ENCODE peak calls at places on chromosomes 2 and 18, in six cellular contexts. One of them, this sample, is unnamed.

GRCh38 chr2:121362226-121362625 is 77.2 kb upstream of the TFCP2L1 start:
- DNase-seq in transverse colon: no peak
- DNase-seq in IMR-90: no peak
- DNase-seq in psoas muscle: no peak
- DNase-seq in HFF-Myc: no peak
- DNase-seq in MM.1S: no peak
- DNase-seq in this sample: no peak

GRCh38 chr2:46979611-46980010 is 64.0 kb upstream of the MCFD2 start:
- DNase-seq in transverse colon: peak
- DNase-seq in IMR-90: no peak
- DNase-seq in psoas muscle: no peak
- DNase-seq in HFF-Myc: no peak
- DNase-seq in MM.1S: no peak
- DNase-seq in this sample: peak

GRCh38 chr2:181953773-181954537 is 31.7 kb upstream of the PPP1R1C start:
- DNase-seq in transverse colon: peak
- DNase-seq in IMR-90: peak
- DNase-seq in psoas muscle: peak
- DNase-seq in HFF-Myc: peak
- DNase-seq in MM.1S: peak
- DNase-seq in this sample: peak

GRCh38 chr2:241821460-241822263 is 12.7 kb downstream of the NEU4 start:
- DNase-seq in transverse colon: peak
- DNase-seq in IMR-90: no peak
- DNase-seq in psoas muscle: no peak
- DNase-seq in HFF-Myc: no peak
- DNase-seq in MM.1S: no peak
- DNase-seq in this sample: no peak

GRCh38 chr2:5560981-5561380 is 131.2 kb upstream of the SOX11 start:
- DNase-seq in transverse colon: no peak
- DNase-seq in IMR-90: peak
- DNase-seq in psoas muscle: peak
- DNase-seq in HFF-Myc: no peak
- DNase-seq in MM.1S: no peak
- DNase-seq in this sample: no peak

GRCh38 chr2:224775638-224776037 is 59.5 kb upstream of the CCDC195 start:
- DNase-seq in transverse colon: no peak
- DNase-seq in IMR-90: no peak
- DNase-seq in psoas muscle: no peak
- DNase-seq in HFF-Myc: no peak
- DNase-seq in MM.1S: no peak
- DNase-seq in this sample: no peak

GRCh38 chr2:235129856-235130255 is 178.0 kb downstream of the SH3BP4 start:
- DNase-seq in transverse colon: no peak
- DNase-seq in IMR-90: peak
- DNase-seq in psoas muscle: no peak
- DNase-seq in HFF-Myc: no peak
- DNase-seq in MM.1S: no peak
- DNase-seq in this sample: no peak

GRCh38 chr2:157923598-157923997 is 47.5 kb upstream of the ACVR1 start:
- DNase-seq in transverse colon: no peak
- DNase-seq in IMR-90: no peak
- DNase-seq in psoas muscle: no peak
- DNase-seq in HFF-Myc: no peak
- DNase-seq in MM.1S: no peak
- DNase-seq in this sample: no peak

GRCh38 chr2:178927173-178927572 is 120.0 kb upstream of the TTN start:
- DNase-seq in transverse colon: no peak
- DNase-seq in IMR-90: no peak
- DNase-seq in psoas muscle: no peak
- DNase-seq in HFF-Myc: no peak
- DNase-seq in MM.1S: peak
- DNase-seq in this sample: peak

GRCh38 chr2:40690525-40690924 is 238.6 kb upstream of the SLC8A1 start:
- DNase-seq in transverse colon: no peak
- DNase-seq in IMR-90: no peak
- DNase-seq in psoas muscle: no peak
- DNase-seq in HFF-Myc: no peak
- DNase-seq in MM.1S: no peak
- DNase-seq in this sample: no peak

GRCh38 chr2:64080179-64080578 is 61.0 kb upstream of the VPS54 start:
- DNase-seq in transverse colon: no peak
- DNase-seq in IMR-90: no peak
- DNase-seq in psoas muscle: no peak
- DNase-seq in HFF-Myc: no peak
- DNase-seq in MM.1S: no peak
- DNase-seq in this sample: no peak

GRCh38 chr2:24842081-24843050 is 49.1 kb downstream of the CENPO start:
- DNase-seq in transverse colon: no peak
- DNase-seq in IMR-90: no peak
- DNase-seq in psoas muscle: no peak
- DNase-seq in HFF-Myc: no peak
- DNase-seq in MM.1S: no peak
- DNase-seq in this sample: no peak

GRCh38 chr2:154497019-154497418 is 201.5 kb upstream of the KCNJ3 start:
- DNase-seq in transverse colon: no peak
- DNase-seq in IMR-90: no peak
- DNase-seq in psoas muscle: no peak
- DNase-seq in HFF-Myc: no peak
- DNase-seq in MM.1S: no peak
- DNase-seq in this sample: no peak

GRCh38 chr2:112917856-112918255 is 6.9 kb downstream of the IL37 start:
- DNase-seq in transverse colon: no peak
- DNase-seq in IMR-90: no peak
- DNase-seq in psoas muscle: no peak
- DNase-seq in HFF-Myc: no peak
- DNase-seq in MM.1S: no peak
- DNase-seq in this sample: no peak

GRCh38 chr2:164794432-164795231 is 47.0 kb downstream of the COBLL1 start:
- DNase-seq in transverse colon: no peak
- DNase-seq in IMR-90: no peak
- DNase-seq in psoas muscle: no peak
- DNase-seq in HFF-Myc: no peak
- DNase-seq in MM.1S: no peak
- DNase-seq in this sample: no peak

GRCh38 chr2:45826889-45827635 is 175.6 kb downstream of the PRKCE start:
- DNase-seq in transverse colon: peak
- DNase-seq in IMR-90: peak
- DNase-seq in psoas muscle: peak
- DNase-seq in HFF-Myc: peak
- DNase-seq in MM.1S: no peak
- DNase-seq in this sample: no peak

GRCh38 chr18:46250084-46250811 is 146.1 kb downstream of the HAUS1 start:
- DNase-seq in transverse colon: peak
- DNase-seq in IMR-90: peak
- DNase-seq in psoas muscle: no peak
- DNase-seq in HFF-Myc: peak
- DNase-seq in MM.1S: peak
- DNase-seq in this sample: peak

GRCh38 chr18:13520306-13520705 is 206.1 kb downstream of the FAM210A start:
- DNase-seq in transverse colon: no peak
- DNase-seq in IMR-90: no peak
- DNase-seq in psoas muscle: peak
- DNase-seq in HFF-Myc: no peak
- DNase-seq in MM.1S: no peak
- DNase-seq in this sample: no peak

GRCh38 chr2:177332041-177332991 is 60.3 kb upstream of the AGPS start:
- DNase-seq in transverse colon: peak
- DNase-seq in IMR-90: peak
- DNase-seq in psoas muscle: no peak
- DNase-seq in HFF-Myc: peak
- DNase-seq in MM.1S: peak
- DNase-seq in this sample: peak

GRCh38 chr2:66714651-66715050 is 279.7 kb downstream of the MEIS1 start:
- DNase-seq in transverse colon: no peak
- DNase-seq in IMR-90: peak
- DNase-seq in psoas muscle: no peak
- DNase-seq in HFF-Myc: no peak
- DNase-seq in MM.1S: no peak
- DNase-seq in this sample: no peak

GRCh38 chr2:152477347-152478092 is 142.5 kb downstream of the FMNL2 start:
- DNase-seq in transverse colon: no peak
- DNase-seq in IMR-90: peak
- DNase-seq in psoas muscle: no peak
- DNase-seq in HFF-Myc: no peak
- DNase-seq in MM.1S: no peak
- DNase-seq in this sample: no peak

GRCh38 chr2:152472524-152472923 is 137.6 kb downstream of the FMNL2 start:
- DNase-seq in transverse colon: no peak
- DNase-seq in IMR-90: no peak
- DNase-seq in psoas muscle: no peak
- DNase-seq in HFF-Myc: no peak
- DNase-seq in MM.1S: no peak
- DNase-seq in this sample: no peak

GRCh38 chr2:152471499-152471898 is 136.5 kb downstream of the FMNL2 start:
- DNase-seq in transverse colon: no peak
- DNase-seq in IMR-90: no peak
- DNase-seq in psoas muscle: no peak
- DNase-seq in HFF-Myc: no peak
- DNase-seq in MM.1S: no peak
- DNase-seq in this sample: no peak

GRCh38 chr2:152473151-152473857 is 138.3 kb downstream of the FMNL2 start:
- DNase-seq in transverse colon: no peak
- DNase-seq in IMR-90: no peak
- DNase-seq in psoas muscle: no peak
- DNase-seq in HFF-Myc: no peak
- DNase-seq in MM.1S: no peak
- DNase-seq in this sample: no peak

DNA sequence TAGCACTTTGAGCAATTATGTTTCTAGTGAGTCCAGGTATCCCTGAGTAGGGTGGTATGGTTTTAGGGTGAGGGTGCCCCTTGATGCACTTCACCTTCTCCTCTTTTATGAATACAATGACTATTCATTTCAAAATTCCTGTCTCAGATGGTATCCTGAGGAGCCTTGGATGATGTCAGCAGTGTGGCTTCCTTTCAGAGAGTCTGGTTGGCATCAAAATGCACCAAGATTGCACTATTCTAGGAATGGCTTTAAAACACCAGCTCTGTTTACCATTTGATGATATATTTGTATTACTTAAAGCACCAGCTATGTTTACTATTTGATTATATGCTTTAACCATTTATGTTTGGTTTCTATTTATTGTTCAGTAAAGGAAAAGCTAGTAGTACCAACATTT is 141.0 kb downstream of the FMNL2 start:
- DNase-seq in transverse colon: no peak
- DNase-seq in IMR-90: no peak
- DNase-seq in psoas muscle: no peak
- DNase-seq in HFF-Myc: no peak
- DNase-seq in MM.1S: no peak
- DNase-seq in this sample: no peak
- H3K4me3 ChIP-seq in transverse colon: no peak
- H3K4me3 ChIP-seq in IMR-90: no peak
- H3K4me3 ChIP-seq in psoas muscle: no peak
- H3K4me3 ChIP-seq in HFF-Myc: no peak
- H3K4me3 ChIP-seq in MM.1S: no peak
- H3K4me3 ChIP-seq in this sample: no peak

GRCh38 chr2:20449501-20450200 is 2.8 kb downstream of the RHOB start:
- DNase-seq in transverse colon: no peak
- DNase-seq in IMR-90: peak
- DNase-seq in psoas muscle: no peak
- DNase-seq in HFF-Myc: no peak
- DNase-seq in MM.1S: no peak
- DNase-seq in this sample: no peak
- TF ChIP-seq CTCF in transverse colon: peak
- TF ChIP-seq CTCF in IMR-90: no peak
- TF ChIP-seq CTCF in psoas muscle: no peak
- TF ChIP-seq CTCF in HFF-Myc: no peak
- TF ChIP-seq CTCF in MM.1S: no peak
- TF ChIP-seq CTCF in this sample: no peak

DNA sequence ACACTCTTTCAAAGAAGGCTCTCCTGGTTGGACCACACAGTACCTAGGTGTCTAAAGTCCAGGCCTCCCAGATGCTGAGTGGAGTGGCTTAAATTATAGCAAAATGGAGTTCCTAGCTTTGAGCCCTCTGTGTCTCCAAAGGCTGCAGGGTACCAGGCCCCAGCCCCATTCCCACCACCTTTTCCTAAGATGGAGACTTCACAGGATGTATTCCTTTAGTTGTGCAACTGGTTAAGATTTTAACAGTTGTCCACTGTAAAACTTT is 4.9 kb downstream of the SMAD7 start:
- DNase-seq in transverse colon: no peak
- DNase-seq in IMR-90: no peak
- DNase-seq in psoas muscle: no peak
- DNase-seq in HFF-Myc: no peak
- DNase-seq in MM.1S: no peak
- DNase-seq in this sample: no peak
- H3K4me3 ChIP-seq in transverse colon: no peak
- H3K4me3 ChIP-seq in IMR-90: no peak
- H3K4me3 ChIP-seq in psoas muscle: peak
- H3K4me3 ChIP-seq in HFF-Myc: no peak
- H3K4me3 ChIP-seq in MM.1S: peak
- H3K4me3 ChIP-seq in this sample: no peak

DNA sequence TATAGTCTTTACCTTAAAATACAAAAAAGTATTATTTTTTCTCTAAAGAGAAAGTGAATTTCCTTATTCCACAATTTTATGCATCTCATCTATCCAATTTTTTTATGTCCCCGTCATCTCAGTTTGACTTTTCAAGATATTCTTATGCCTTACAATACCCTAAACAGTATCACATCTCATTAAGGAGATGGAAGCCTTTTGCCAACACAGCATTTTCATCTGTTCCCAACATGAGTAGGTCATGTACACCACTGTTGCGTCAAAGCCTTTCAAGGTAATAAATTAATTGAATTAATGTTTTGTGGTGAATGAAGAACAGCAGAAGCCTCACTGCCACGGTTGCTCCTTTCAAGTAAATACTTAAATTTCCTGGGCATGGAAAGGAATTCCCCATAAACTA is 299.4 kb downstream of the EPHA4 start:
- DNase-seq in transverse colon: no peak
- DNase-seq in IMR-90: no peak
- DNase-seq in psoas muscle: no peak
- DNase-seq in HFF-Myc: no peak
- DNase-seq in MM.1S: no peak
- DNase-seq in this sample: no peak
- TF ChIP-seq CTCF in transverse colon: no peak
- TF ChIP-seq CTCF in IMR-90: no peak
- TF ChIP-seq CTCF in psoas muscle: no peak
- TF ChIP-seq CTCF in HFF-Myc: no peak
- TF ChIP-seq CTCF in MM.1S: no peak
- TF ChIP-seq CTCF in this sample: no peak

DNA sequence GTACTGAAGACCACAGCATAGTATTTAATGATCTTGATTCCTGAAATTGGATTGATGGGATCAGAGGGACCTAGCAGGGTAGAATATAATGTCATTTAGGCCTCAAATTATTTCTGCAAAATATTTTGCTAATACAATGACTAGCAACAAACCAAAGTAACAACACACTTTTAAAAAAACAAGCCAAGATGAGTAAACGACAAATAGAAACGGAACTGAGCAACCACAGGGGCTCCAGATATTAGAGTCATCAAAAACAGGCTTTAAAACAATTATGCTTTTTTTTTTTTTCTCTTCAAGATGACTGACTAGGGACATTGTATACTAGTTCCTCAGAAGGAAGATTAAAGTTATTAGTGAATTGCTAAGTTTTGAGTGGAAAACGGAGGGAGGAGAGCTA is 447.1 kb upstream of the MMADHC start:
- DNase-seq in transverse colon: no peak
- DNase-seq in IMR-90: no peak
- DNase-seq in psoas muscle: no peak
- DNase-seq in HFF-Myc: no peak
- DNase-seq in MM.1S: no peak
- DNase-seq in this sample: no peak
- H3K4me3 ChIP-seq in transverse colon: no peak
- H3K4me3 ChIP-seq in IMR-90: no peak
- H3K4me3 ChIP-seq in psoas muscle: no peak
- H3K4me3 ChIP-seq in HFF-Myc: no peak
- H3K4me3 ChIP-seq in MM.1S: no peak
- H3K4me3 ChIP-seq in this sample: no peak

This sample was measured in GM06990.